ENCODE peak calls at places on chromosome 12, in ten cellular contexts. H is CD4-positive, alpha-beta T cell; O is upper lobe of right lung; E is naive thymus-derived CD4-positive, alpha-beta T cell; A is heart left ventricle; L is CD4-positive, CD25-positive, alpha-beta regulatory T cell; Y is sciatic nerve; F is mucosa of descending colon; W is activated CD4-positive, alpha-beta T cell treated with anti-CD3 and anti-CD28 coated beads for 36 hours; Z is WTC11. K is an unnamed sample.

GRCh38 chr12:113072136-113072535 is 15.6 kb downstream of the DTX1 start:
- ATAC-seq in H (no peak), O (no peak), E (no peak), A (no peak), L (no peak), Y (peak), F (no peak), W (peak), Z (no peak), K (peak)

GRCh38 chr12:78328524-78328923 is 497.8 kb downstream of the NAV3 start:
- ATAC-seq in H (no peak), O (no peak), E (no peak), A (no peak), L (no peak), Y (no peak), F (no peak), W (no peak), Z (no peak), K (no peak)

GRCh38 chr12:53780323-53780722 is 28.5 kb upstream of the CISTR start:
- ATAC-seq in H (no peak), O (no peak), E (no peak), A (no peak), L (no peak), Y (no peak), F (no peak), W (no peak), Z (no peak), K (no peak)

GRCh38 chr12:54853933-54854538 is at the start of gene MUCL1:
- ATAC-seq in H (peak), O (peak), E (peak), A (peak), L (peak), Y (peak), F (peak), W (peak), Z (peak), K (no peak)

GRCh38 chr12:50536831-50537537 is 32.2 kb downstream of the DIP2B start:
- ATAC-seq in H (no peak), O (no peak), E (no peak), A (no peak), L (no peak), Y (no peak), F (peak), W (no peak), Z (no peak), K (no peak)

GRCh38 chr12:119998471-119999245 is 9.6 kb downstream of the BICDL1 start:
- ATAC-seq in H (no peak), O (no peak), E (no peak), A (no peak), L (no peak), Y (no peak), F (no peak), W (peak), Z (no peak), K (no peak)

GRCh38 chr12:41507286-41507685 is 319.2 kb downstream of the PDZRN4 start:
- ATAC-seq in H (no peak), O (peak), E (no peak), A (no peak), L (no peak), Y (no peak), F (no peak), W (no peak), Z (no peak), K (no peak)

GRCh38 chr12:32586390-32586789 is 92.7 kb upstream of the DNM1L start:
- ATAC-seq in H (no peak), O (no peak), E (no peak), A (peak), L (no peak), Y (no peak), F (no peak), W (no peak), Z (no peak), K (no peak)

GRCh38 chr12:86376052-86376451 is 119.9 kb upstream of the MGAT4C start:
- ATAC-seq in H (no peak), O (no peak), E (no peak), A (peak), L (no peak), Y (no peak), F (no peak), W (no peak), Z (peak), K (no peak)

K was measured in gastroesophageal sphincter.